ENCODE peak calls at places on chromosomes 11 and 22, in seven cellular contexts. One of them, this sample, is unnamed.

GRCh38 chr11:31387379-31387778 is 17.7 kb downstream of the DNAJC24 start:
- DNase-seq in colonic mucosa: no peak
- DNase-seq in A549: no peak
- DNase-seq in body of pancreas: no peak
- DNase-seq in astrocyte: peak
- DNase-seq in tibial artery: no peak
- DNase-seq in esophagus muscularis mucosa: no peak
- DNase-seq in this sample: no peak

GRCh38 chr22:23070418-23071162 is at the start of gene GNAZ:
- DNase-seq in colonic mucosa: no peak
- DNase-seq in A549: peak
- DNase-seq in body of pancreas: no peak
- DNase-seq in astrocyte: no peak
- DNase-seq in tibial artery: no peak
- DNase-seq in esophagus muscularis mucosa: no peak
- DNase-seq in this sample: no peak

GRCh38 chr22:49812838-49813237 is 14.8 kb downstream of the BRD1 start:
- DNase-seq in colonic mucosa: no peak
- DNase-seq in A549: no peak
- DNase-seq in body of pancreas: no peak
- DNase-seq in astrocyte: peak
- DNase-seq in tibial artery: no peak
- DNase-seq in esophagus muscularis mucosa: no peak
- DNase-seq in this sample: no peak

GRCh38 chr22:42785706-42786499 is 65.2 kb upstream of the A4GALT start:
- DNase-seq in colonic mucosa: no peak
- DNase-seq in A549: no peak
- DNase-seq in body of pancreas: no peak
- DNase-seq in astrocyte: no peak
- DNase-seq in tibial artery: no peak
- DNase-seq in esophagus muscularis mucosa: no peak
- DNase-seq in this sample: no peak

GRCh38 chr11:44003736-44004451 is 43.9 kb upstream of the ACCSL start:
- DNase-seq in colonic mucosa: no peak
- DNase-seq in A549: no peak
- DNase-seq in body of pancreas: no peak
- DNase-seq in astrocyte: no peak
- DNase-seq in tibial artery: peak
- DNase-seq in esophagus muscularis mucosa: peak
- DNase-seq in this sample: no peak

GRCh38 chr11:30619767-30620166 is 33.6 kb upstream of the MPPED2 start:
- DNase-seq in colonic mucosa: no peak
- DNase-seq in A549: no peak
- DNase-seq in body of pancreas: no peak
- DNase-seq in astrocyte: no peak
- DNase-seq in tibial artery: no peak
- DNase-seq in esophagus muscularis mucosa: no peak
- DNase-seq in this sample: no peak

GRCh38 chr11:73359341-73359740 is 16.9 kb upstream of the RELT start:
- DNase-seq in colonic mucosa: no peak
- DNase-seq in A549: no peak
- DNase-seq in body of pancreas: peak
- DNase-seq in astrocyte: no peak
- DNase-seq in tibial artery: peak
- DNase-seq in esophagus muscularis mucosa: no peak
- DNase-seq in this sample: no peak

GRCh38 chr11:6817668-6818067 is 18.2 kb upstream of the OR6A2 start:
- DNase-seq in colonic mucosa: no peak
- DNase-seq in A549: no peak
- DNase-seq in body of pancreas: no peak
- DNase-seq in astrocyte: no peak
- DNase-seq in tibial artery: no peak
- DNase-seq in esophagus muscularis mucosa: no peak
- DNase-seq in this sample: no peak

GRCh38 chr11:74725701-74726100 is 5.5 kb downstream of the CHRDL2 start:
- DNase-seq in colonic mucosa: no peak
- DNase-seq in A549: no peak
- DNase-seq in body of pancreas: no peak
- DNase-seq in astrocyte: no peak
- DNase-seq in tibial artery: no peak
- DNase-seq in esophagus muscularis mucosa: no peak
- DNase-seq in this sample: no peak

GRCh38 chr11:2700415-2701211 is 819 bp upstream of the KCNQ1OT1 start:
- DNase-seq in colonic mucosa: peak
- DNase-seq in A549: peak
- DNase-seq in body of pancreas: peak
- DNase-seq in astrocyte: no peak
- DNase-seq in tibial artery: peak
- DNase-seq in esophagus muscularis mucosa: no peak
- DNase-seq in this sample: peak

GRCh38 chr11:76781046-76781801 is 1.9 kb upstream of the TSKU start:
- DNase-seq in colonic mucosa: peak
- DNase-seq in A549: no peak
- DNase-seq in body of pancreas: no peak
- DNase-seq in astrocyte: no peak
- DNase-seq in tibial artery: no peak
- DNase-seq in esophagus muscularis mucosa: no peak
- DNase-seq in this sample: no peak

GRCh38 chr11:611001-611996 is 4.5 kb downstream of the IRF7 start:
- DNase-seq in colonic mucosa: no peak
- DNase-seq in A549: no peak
- DNase-seq in body of pancreas: no peak
- DNase-seq in astrocyte: no peak
- DNase-seq in tibial artery: no peak
- DNase-seq in esophagus muscularis mucosa: no peak
- DNase-seq in this sample: no peak

GRCh38 chr11:64245401-64245796 is 1.3 kb downstream of the PPP1R14B start:
- DNase-seq in colonic mucosa: no peak
- DNase-seq in A549: no peak
- DNase-seq in body of pancreas: peak
- DNase-seq in astrocyte: no peak
- DNase-seq in tibial artery: no peak
- DNase-seq in esophagus muscularis mucosa: no peak
- DNase-seq in this sample: no peak

GRCh38 chr22:37267128-37267587 is 15.2 kb upstream of the CYTH4 start:
- DNase-seq in colonic mucosa: peak
- DNase-seq in A549: no peak
- DNase-seq in body of pancreas: no peak
- DNase-seq in astrocyte: no peak
- DNase-seq in tibial artery: no peak
- DNase-seq in esophagus muscularis mucosa: no peak
- DNase-seq in this sample: no peak

GRCh38 chr11:1081601-1082311 is 7.1 kb downstream of the MUC2 start:
- DNase-seq in colonic mucosa: no peak
- DNase-seq in A549: no peak
- DNase-seq in body of pancreas: no peak
- DNase-seq in astrocyte: no peak
- DNase-seq in tibial artery: no peak
- DNase-seq in esophagus muscularis mucosa: no peak
- DNase-seq in this sample: no peak

DNA sequence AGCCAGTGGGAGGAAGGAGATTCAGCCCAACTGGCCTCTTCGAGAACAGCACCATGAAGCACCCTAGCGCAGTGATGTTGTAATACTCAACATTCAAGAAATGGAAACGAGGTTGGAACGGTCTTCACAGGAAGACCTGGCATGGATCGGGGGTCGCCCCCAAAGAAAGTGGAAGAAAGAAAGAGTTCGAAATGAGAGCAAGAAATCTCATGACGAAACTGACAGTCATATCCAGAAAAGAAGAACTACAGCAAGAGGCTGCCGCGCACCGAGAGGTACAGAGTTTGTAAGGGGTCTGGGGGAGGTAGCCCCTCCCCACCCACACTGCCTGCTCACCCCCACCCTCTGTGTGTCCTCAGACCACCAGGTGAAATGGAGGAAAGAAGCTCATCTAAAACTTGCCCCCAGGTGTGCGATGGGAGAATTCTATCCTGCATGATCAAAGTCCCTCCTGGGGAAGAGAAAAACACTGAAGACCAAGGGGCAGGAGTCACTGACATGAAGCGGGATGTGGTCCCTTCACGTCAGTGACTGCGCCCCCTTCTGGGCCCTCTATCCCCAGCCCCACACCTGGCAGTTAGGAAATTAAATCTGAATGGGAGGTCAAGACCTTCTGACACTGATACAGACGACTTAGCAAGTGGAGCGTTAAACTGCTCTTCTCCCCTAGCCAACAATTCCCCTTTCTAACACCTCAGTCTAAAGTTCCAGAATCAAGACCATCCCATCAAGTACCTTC is 52.9 kb upstream of the SPATA19 start:
- DNase-seq in colonic mucosa: no peak
- DNase-seq in A549: no peak
- DNase-seq in body of pancreas: no peak
- DNase-seq in astrocyte: no peak
- DNase-seq in tibial artery: no peak
- DNase-seq in esophagus muscularis mucosa: no peak
- DNase-seq in this sample: no peak
- TF ChIP-seq CTCF in colonic mucosa: no peak
- TF ChIP-seq CTCF in A549: no peak
- TF ChIP-seq CTCF in body of pancreas: no peak
- TF ChIP-seq CTCF in astrocyte: no peak
- TF ChIP-seq CTCF in tibial artery: no peak
- TF ChIP-seq CTCF in esophagus muscularis mucosa: no peak
- TF ChIP-seq CTCF in this sample: no peak

DNA sequence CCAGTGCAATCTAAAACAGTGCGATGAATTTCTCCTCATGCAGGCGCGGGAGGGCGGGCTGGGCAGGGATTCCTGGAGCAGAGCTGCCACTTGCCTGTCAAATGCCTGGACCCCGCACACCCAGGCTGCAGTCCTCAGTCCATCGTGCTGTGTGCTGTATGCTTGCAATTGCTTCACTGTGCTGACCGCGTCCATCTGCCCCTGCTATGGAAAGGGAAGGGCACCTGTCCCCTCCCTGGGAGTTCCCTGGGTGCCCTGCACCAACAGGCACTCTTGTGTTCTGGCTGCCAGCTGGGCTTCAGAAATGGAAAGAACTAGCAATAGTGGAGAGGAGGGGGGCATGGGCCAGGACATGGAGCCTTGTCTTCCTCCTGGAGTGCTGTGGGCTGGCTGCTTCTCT is 185.4 kb upstream of the B3GAT1 start:
- DNase-seq in colonic mucosa: no peak
- DNase-seq in A549: no peak
- DNase-seq in body of pancreas: no peak
- DNase-seq in astrocyte: no peak
- DNase-seq in tibial artery: no peak
- DNase-seq in esophagus muscularis mucosa: no peak
- DNase-seq in this sample: no peak
- TF ChIP-seq CTCF in colonic mucosa: no peak
- TF ChIP-seq CTCF in A549: no peak
- TF ChIP-seq CTCF in body of pancreas: no peak
- TF ChIP-seq CTCF in astrocyte: no peak
- TF ChIP-seq CTCF in tibial artery: no peak
- TF ChIP-seq CTCF in esophagus muscularis mucosa: no peak
- TF ChIP-seq CTCF in this sample: no peak

GRCh38 chr11:93131709-93132108 is 66.1 kb downstream of the SLC36A4 start:
- DNase-seq in colonic mucosa: no peak
- DNase-seq in A549: peak
- DNase-seq in body of pancreas: no peak
- DNase-seq in astrocyte: no peak
- DNase-seq in tibial artery: no peak
- DNase-seq in esophagus muscularis mucosa: no peak
- DNase-seq in this sample: no peak
- TF ChIP-seq CTCF in colonic mucosa: no peak
- TF ChIP-seq CTCF in A549: no peak
- TF ChIP-seq CTCF in body of pancreas: no peak
- TF ChIP-seq CTCF in astrocyte: no peak
- TF ChIP-seq CTCF in tibial artery: no peak
- TF ChIP-seq CTCF in esophagus muscularis mucosa: no peak
- TF ChIP-seq CTCF in this sample: no peak

GRCh38 chr22:19756288-19757128 is 4.1 kb upstream of the TBX1 start:
- DNase-seq in colonic mucosa: peak
- DNase-seq in A549: peak
- DNase-seq in body of pancreas: peak
- DNase-seq in astrocyte: no peak
- DNase-seq in tibial artery: no peak
- DNase-seq in esophagus muscularis mucosa: no peak
- DNase-seq in this sample: no peak
- TF ChIP-seq CTCF in colonic mucosa: peak
- TF ChIP-seq CTCF in A549: peak
- TF ChIP-seq CTCF in body of pancreas: peak
- TF ChIP-seq CTCF in astrocyte: no peak
- TF ChIP-seq CTCF in tibial artery: peak
- TF ChIP-seq CTCF in esophagus muscularis mucosa: peak
- TF ChIP-seq CTCF in this sample: peak

DNA sequence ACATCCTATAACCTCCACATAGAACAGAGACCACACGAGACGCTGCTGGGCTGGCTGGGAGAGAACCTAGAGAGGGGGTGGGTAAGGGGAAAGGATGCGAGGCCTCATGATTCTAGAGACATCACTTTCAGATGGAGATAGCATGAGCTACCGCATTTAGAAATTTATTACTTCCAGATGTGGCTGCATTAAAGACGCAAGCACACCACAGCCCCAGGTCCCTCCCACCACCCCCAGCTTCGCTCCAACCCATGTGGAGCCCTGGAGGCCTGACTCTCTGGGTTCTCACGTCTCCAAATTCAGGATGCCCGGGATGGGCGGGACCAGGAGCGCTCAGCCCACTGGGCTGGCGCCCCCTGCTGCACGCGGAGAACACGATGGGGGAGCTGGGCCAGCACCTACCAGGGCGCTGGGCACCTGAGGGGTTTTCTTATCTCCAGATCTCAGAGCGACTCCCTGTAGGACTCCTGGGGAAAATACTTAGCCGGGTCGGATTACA is 13.6 kb downstream of the MRPL21 start:
- DNase-seq in colonic mucosa: peak
- DNase-seq in A549: peak
- DNase-seq in body of pancreas: no peak
- DNase-seq in astrocyte: peak
- DNase-seq in tibial artery: peak
- DNase-seq in esophagus muscularis mucosa: no peak
- DNase-seq in this sample: no peak
- TF ChIP-seq CTCF in colonic mucosa: no peak
- TF ChIP-seq CTCF in A549: peak
- TF ChIP-seq CTCF in body of pancreas: no peak
- TF ChIP-seq CTCF in astrocyte: peak
- TF ChIP-seq CTCF in tibial artery: peak
- TF ChIP-seq CTCF in esophagus muscularis mucosa: peak
- TF ChIP-seq CTCF in this sample: peak

GRCh38 chr11:91489989-91490388 is 734.6 kb upstream of the FAT3 start:
- DNase-seq in colonic mucosa: no peak
- DNase-seq in A549: no peak
- DNase-seq in body of pancreas: no peak
- DNase-seq in astrocyte: no peak
- DNase-seq in tibial artery: no peak
- DNase-seq in esophagus muscularis mucosa: no peak
- DNase-seq in this sample: no peak

GRCh38 chr11:91497847-91498246 is 726.8 kb upstream of the FAT3 start:
- DNase-seq in colonic mucosa: no peak
- DNase-seq in A549: no peak
- DNase-seq in body of pancreas: no peak
- DNase-seq in astrocyte: no peak
- DNase-seq in tibial artery: no peak
- DNase-seq in esophagus muscularis mucosa: no peak
- DNase-seq in this sample: no peak

DNA sequence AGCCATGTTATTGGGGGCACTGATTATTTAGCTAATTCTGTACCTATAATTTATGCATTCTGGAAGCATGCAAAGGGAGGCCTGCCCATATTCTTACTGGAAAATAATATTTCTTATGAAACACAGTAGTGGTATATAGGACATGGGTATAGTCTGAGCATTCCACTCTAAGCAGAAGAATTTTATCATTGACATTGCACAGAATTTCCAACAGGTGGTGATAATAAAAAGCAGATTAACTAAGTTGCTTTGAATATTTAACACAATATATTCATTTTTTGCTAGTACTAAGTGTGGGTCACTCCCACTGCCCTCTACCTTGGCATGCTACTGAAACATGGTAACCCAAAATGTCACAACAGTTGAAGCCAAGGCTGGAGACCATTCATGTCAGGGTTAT is 728.8 kb upstream of the FAT3 start:
- DNase-seq in colonic mucosa: no peak
- DNase-seq in A549: no peak
- DNase-seq in body of pancreas: no peak
- DNase-seq in astrocyte: no peak
- DNase-seq in tibial artery: no peak
- DNase-seq in esophagus muscularis mucosa: no peak
- DNase-seq in this sample: no peak
- TF ChIP-seq CTCF in colonic mucosa: no peak
- TF ChIP-seq CTCF in A549: no peak
- TF ChIP-seq CTCF in body of pancreas: no peak
- TF ChIP-seq CTCF in astrocyte: no peak
- TF ChIP-seq CTCF in tibial artery: no peak
- TF ChIP-seq CTCF in esophagus muscularis mucosa: no peak
- TF ChIP-seq CTCF in this sample: no peak

This sample was measured in kidney epithelial cell.